ENCODE peak calls at places on chromosome 12, in ten cellular contexts. H is heart right ventricle; F is T1000; J is aorta; D is activated naive CD8-positive, alpha-beta T cell treated with anti-CD3 and anti-CD28 coated beads, Interleukin-2, amount 10 ng/mL, durations not matched to agents 7 days and 5 days; Q is germinal center; E is stimulated activated CD4-positive, alpha-beta T cell treated with anti-CD3 and anti-CD28 coated beads, Interleukin-4, amount 100 ng/mL, for 24 hours; G is activated CD4-positive, alpha-beta T cell treated with anti-CD3 and anti-CD28 coated beads for 4 hours; N is Peyer's patch; V is dermis blood vessel endothelial cell. Z is an unnamed sample.

GRCh38 chr12:116609715-116610114 is 50.5 kb downstream of the MAP1LC3B2 start:
- DNase-seq in H (no peak), F (no peak), J (peak), D (no peak), Q (no peak), E (peak), G (peak), N (no peak), V (peak), Z (no peak)

GRCh38 chr12:119603767-119604166 is 10.2 kb downstream of the TMEM233 start:
- DNase-seq in H (no peak), F (no peak), J (no peak), D (no peak), Q (no peak), E (no peak), G (no peak), N (no peak), V (no peak), Z (no peak)

GRCh38 chr12:50059440-50060119 is 2.2 kb downstream of the ASIC1 start:
- DNase-seq in H (no peak), F (no peak), J (no peak), D (peak), Q (no peak), E (peak), G (peak), N (peak), V (no peak), Z (peak)

GRCh38 chr12:52552055-52552454 is 890 bp downstream of the KRT71 start:
- DNase-seq in H (peak), F (no peak), J (no peak), D (no peak), Q (no peak), E (no peak), G (no peak), N (no peak), V (no peak), Z (no peak)

GRCh38 chr12:17296882-17297281 is 690.9 kb upstream of the LMO3 start:
- DNase-seq in H (no peak), F (no peak), J (no peak), D (no peak), Q (no peak), E (no peak), G (no peak), N (no peak), V (no peak), Z (no peak)

GRCh38 chr12:97923546-97923945 is 460.9 kb downstream of the RMST start:
- DNase-seq in H (no peak), F (no peak), J (no peak), D (no peak), Q (no peak), E (no peak), G (no peak), N (no peak), V (no peak), Z (no peak)

GRCh38 chr12:107320929-107321618 is 227.7 kb upstream of the CRY1 start:
- DNase-seq in H (no peak), F (no peak), J (no peak), D (peak), Q (no peak), E (peak), G (peak), N (no peak), V (peak), Z (peak)

GRCh38 chr12:84508325-84508861 is 404.2 kb downstream of the SLC6A15 start:
- DNase-seq in H (no peak), F (peak), J (no peak), D (no peak), Q (no peak), E (no peak), G (no peak), N (no peak), V (no peak), Z (no peak)

GRCh38 chr12:104190151-104190550 is 25.4 kb upstream of the TXNRD1 start:
- DNase-seq in H (no peak), F (no peak), J (no peak), D (no peak), Q (no peak), E (no peak), G (no peak), N (no peak), V (no peak), Z (no peak)

GRCh38 chr12:132447731-132448452 is 42.1 kb upstream of the FBRSL1 start:
- DNase-seq in H (no peak), F (no peak), J (no peak), D (no peak), Q (no peak), E (no peak), G (no peak), N (no peak), V (no peak), Z (no peak)

GRCh38 chr12:127893875-127894635 is 372.9 kb upstream of the TMEM132C start:
- DNase-seq in H (no peak), F (no peak), J (no peak), D (no peak), Q (no peak), E (no peak), G (no peak), N (no peak), V (no peak), Z (no peak)

GRCh38 chr12:56957229-56958052 is at the start of gene RDH16:
- DNase-seq in H (no peak), F (no peak), J (no peak), D (no peak), Q (no peak), E (no peak), G (no peak), N (no peak), V (no peak), Z (no peak)

GRCh38 chr12:2297004-2297403 is 244.2 kb downstream of the CACNA1C start:
- DNase-seq in H (no peak), F (no peak), J (no peak), D (no peak), Q (no peak), E (no peak), G (no peak), N (no peak), V (no peak), Z (no peak)

Z was measured in stimulated activated naive CD4-positive, alpha-beta T cell treated with Interleukin-2 at 50 U/mL for 16 hours.